ENCODE peak calls at places on chromosomes 6 and 20, in six cellular contexts. F is H54, I is Peyer's patch, L is prostate gland, P is heart left ventricle, T is tibial nerve. E is an unnamed sample.

GRCh38 chr6:23775127-23775526 is 350.9 kb upstream of the NRSN1 start:
- DNase-seq in I (no peak), P (no peak), L (no peak), F (no peak), T (no peak), E (no peak)

GRCh38 chr6:168370310-168370991 is 50.9 kb upstream of the DACT2 start:
- DNase-seq in T (peak), I (peak), L (peak), P (peak), F (peak), E (peak)

GRCh38 chr20:10411673-10412072 is 22.3 kb downstream of the MKKS start:
- DNase-seq in P (no peak), L (no peak), T (no peak), I (no peak), F (no peak), E (no peak)

GRCh38 chr6:95109212-95109611 is 468.1 kb upstream of the MANEA start:
- DNase-seq in L (no peak), T (no peak), I (no peak), P (no peak), F (no peak), E (no peak)

GRCh38 chr6:167733740-167734661 is 92.7 kb upstream of the AFDN start:
- DNase-seq in L (peak), I (no peak), P (no peak), F (no peak), T (peak), E (peak)

GRCh38 chr6:163199371-163199770 is 215.1 kb upstream of the QKI start:
- DNase-seq in I (no peak), P (no peak), T (no peak), L (no peak), F (no peak), E (no peak)

GRCh38 chr6:142846883-142847287 is 98.1 kb downstream of the HIVEP2 start:
- DNase-seq in P (peak), F (no peak), L (no peak), I (no peak), T (no peak), E (no peak)

GRCh38 chr6:164665328-164665727 is 644.1 kb downstream of the C6orf118 start:
- DNase-seq in P (no peak), T (no peak), F (no peak), I (no peak), L (no peak), E (no peak)

GRCh38 chr6:158808442-158808833 is 10.7 kb downstream of the EZR start:
- DNase-seq in I (no peak), L (peak), P (no peak), T (no peak), F (no peak), E (peak)

GRCh38 chr6:13624871-13625288 is 9.7 kb downstream of the NOL7 start:
- DNase-seq in F (peak), T (no peak), L (no peak), I (no peak), P (no peak), E (no peak)

GRCh38 chr6:167465497-167465896 is 140.6 kb downstream of the TTLL2 start:
- DNase-seq in P (no peak), I (no peak), L (no peak), F (no peak), T (no peak), E (no peak)

DNA sequence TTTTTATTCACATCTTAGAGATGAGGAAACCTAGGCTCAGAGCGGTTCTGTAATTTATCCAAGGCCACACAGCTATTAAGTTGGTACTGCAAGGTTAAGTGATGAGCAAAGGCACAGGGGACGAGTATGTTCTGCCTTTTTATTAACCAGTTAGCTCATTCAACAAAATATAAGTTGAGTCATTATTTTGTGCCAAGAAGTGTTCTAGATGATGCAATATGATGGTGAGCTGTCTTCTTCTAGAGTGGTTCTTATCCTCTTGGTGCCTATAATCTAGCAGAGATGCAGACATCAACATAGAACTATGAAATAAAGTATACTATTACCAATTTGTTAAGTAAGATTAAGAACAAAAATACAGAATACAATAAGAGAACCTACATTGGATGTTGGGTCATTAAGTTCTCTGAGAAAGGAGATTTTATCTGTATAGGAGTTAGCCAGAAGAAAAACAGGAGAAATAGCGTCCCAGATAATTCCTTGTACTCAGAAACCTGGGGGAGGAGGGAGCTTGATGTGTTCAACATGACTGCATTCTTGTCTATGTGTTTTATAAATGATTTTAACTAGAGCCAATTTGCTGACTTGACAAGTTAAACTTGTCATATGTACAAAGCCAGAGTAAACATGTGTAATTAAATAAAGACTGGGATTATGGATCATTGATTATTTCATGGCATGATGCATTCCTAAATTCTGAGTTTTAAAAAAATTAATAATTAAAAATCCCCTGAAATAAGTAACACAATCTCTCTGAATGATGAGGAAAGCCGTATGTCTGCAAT is 122.3 kb downstream of the TBXT start:
- DNase-seq in F (no peak), L (no peak), T (no peak), I (no peak), P (no peak), E (no peak)
- TF ChIP-seq POLR2A in F (no peak), L (no peak), T (no peak), I (no peak), P (no peak), E (no peak)

GRCh38 chr6:17729223-17730077 is 22.7 kb upstream of the NUP153 start:
- DNase-seq in T (no peak), P (no peak), F (no peak), I (no peak), L (no peak), E (no peak)
- TF ChIP-seq POLR2A in T (no peak), P (no peak), F (no peak), I (no peak), L (no peak), E (no peak)

DNA sequence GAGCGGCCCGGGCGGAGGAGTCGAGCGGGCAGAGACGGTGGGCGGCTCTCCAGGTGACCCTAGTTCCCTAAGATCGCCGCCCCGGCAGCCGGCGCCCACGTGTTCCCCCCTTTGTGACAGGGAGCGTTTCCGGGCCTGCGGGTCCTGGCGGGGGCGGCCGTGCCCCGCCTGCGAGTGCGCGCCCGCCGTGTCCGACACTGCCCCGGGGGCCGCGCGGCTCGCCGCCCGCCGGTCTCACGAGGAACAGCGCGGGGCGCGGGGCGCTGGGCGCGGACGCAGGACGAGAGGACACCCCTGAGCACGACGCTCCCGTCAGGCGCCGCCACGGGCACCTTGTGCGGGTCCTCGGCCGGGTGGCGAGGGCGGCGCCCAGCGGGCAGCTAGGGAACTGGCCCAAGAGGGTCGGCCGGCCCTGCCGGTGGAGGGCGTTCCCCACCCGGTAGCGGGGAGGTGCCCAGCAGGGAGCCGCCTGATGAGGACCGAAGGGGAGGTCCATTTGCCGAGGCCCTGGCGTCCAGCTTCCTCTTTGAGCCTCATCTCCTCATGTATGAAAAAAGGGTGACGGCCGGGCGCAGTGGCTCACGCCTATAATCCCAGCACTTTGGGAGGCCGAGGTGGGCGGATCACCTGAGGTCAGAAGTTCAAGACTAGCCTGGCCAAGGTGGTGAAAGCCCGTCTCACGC is at the start of gene VARS1:
- DNase-seq in F (peak), P (peak), L (peak), T (peak), I (peak), E (peak)
- TF ChIP-seq POLR2A in F (peak), P (no peak), L (peak), T (peak), I (peak), E (no peak)

DNA sequence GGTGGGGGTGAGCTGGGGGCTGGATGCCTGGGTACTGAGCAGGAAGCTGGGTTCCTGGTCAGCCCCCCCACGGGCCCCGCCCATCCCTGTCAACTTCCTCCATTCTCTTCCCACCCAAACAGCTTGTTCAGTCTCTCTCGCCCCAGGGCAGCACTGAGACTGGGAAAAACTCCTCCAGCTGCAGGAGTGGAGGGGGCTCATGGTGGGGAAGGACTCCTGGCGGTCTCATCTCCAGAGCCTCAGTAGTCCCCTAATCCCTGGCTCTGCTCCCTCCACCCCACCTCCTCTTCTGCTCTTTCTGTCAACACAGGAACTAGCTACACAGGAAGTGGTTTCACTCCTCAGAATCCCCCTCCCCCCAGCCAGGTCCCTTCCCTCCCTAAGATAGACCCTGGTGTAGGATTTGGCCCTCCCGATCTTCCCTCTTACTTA is at the start of gene GPSM3:
- DNase-seq in I (peak), L (no peak), F (no peak), P (peak), T (no peak), E (no peak)
- TF ChIP-seq POLR2A in I (peak), L (peak), F (no peak), P (no peak), T (no peak), E (no peak)

GRCh38 chr20:46350201-46350985 is 42.1 kb upstream of the CDH22 start:
- DNase-seq in F (peak), I (no peak), T (no peak), L (no peak), P (no peak), E (peak)
- TF ChIP-seq POLR2A in F (no peak), I (no peak), T (no peak), L (no peak), P (no peak), E (peak)

E was measured in adrenal gland.